ENCODE peak calls at places on chromosomes 2 and 18, in eight cellular contexts. G is epithelial cell of esophagus, T is fibroblast of lung, C is GM23248, Z is SJSA1, V is fibroblast of villous mesenchyme, Y is GM12865, X is thyroid gland. U is an unnamed sample.
A peak's percentile ranks its signal among the peaks of the same experiment; 100 is the strongest.

GRCh38 chr2:78992451-78992806 is 33.1 kb upstream of the REG3G start:
- DNase-seq in G (no peak), T (no peak), C (peak; percentile 34), Z (no peak), V (no peak), Y (no peak), X (no peak), U (no peak)

GRCh38 chr2:49973917-49974368 is 819.6 kb upstream of the FSHR start:
- DNase-seq in G (peak; percentile 37), T (peak; percentile 62), C (peak; percentile 29), Z (peak; percentile 43), V (no peak), Y (peak; percentile 46), X (peak; percentile 44), U (peak; percentile 53)

GRCh38 chr2:30664761-30665358 is 142.4 kb downstream of the CAPN13 start:
- DNase-seq in G (peak; percentile 97), T (peak; percentile 98), C (peak; percentile 97), Z (peak; percentile 96), V (peak; percentile 83), Y (no peak), X (no peak), U (no peak)

GRCh38 chr2:86201951-86202692 is 2.9 kb downstream of the MRPL35 start:
- DNase-seq in G (no peak), T (peak; percentile 35), C (peak; percentile 63), Z (no peak), V (peak; percentile 49), Y (no peak), X (no peak), U (no peak)

GRCh38 chr2:171522804-171523338 is 597 bp downstream of the CYBRD1 start:
- DNase-seq in G (peak; percentile 30), T (peak; percentile 57), C (peak; percentile 69), Z (peak; percentile 46), V (no peak), Y (peak; percentile 63), X (no peak), U (peak; percentile 0)

GRCh38 chr2:192099742-192100141 is 95.0 kb downstream of the TMEFF2 start:
- DNase-seq in G (no peak), T (no peak), C (no peak), Z (no peak), V (no peak), Y (no peak), X (no peak), U (no peak)

GRCh38 chr2:83970262-83970929 is 488.7 kb downstream of the SUCLG1 start:
- DNase-seq in G (no peak), T (no peak), C (no peak), Z (no peak), V (no peak), Y (no peak), X (no peak), U (no peak)

GRCh38 chr2:98452396-98453027 is 7.9 kb downstream of the INPP4A start:
- DNase-seq in G (no peak), T (no peak), C (no peak), Z (no peak), V (no peak), Y (no peak), X (no peak), U (no peak)

GRCh38 chr18:7236899-7237298 is 6.0 kb downstream of the LRRC30 start:
- DNase-seq in G (no peak), T (no peak), C (no peak), Z (no peak), V (no peak), Y (no peak), X (no peak), U (no peak)

GRCh38 chr2:190599073-190599472 is 49.8 kb upstream of the NAB1 start:
- DNase-seq in G (no peak), T (peak; percentile 36), C (peak; percentile 26), Z (no peak), V (peak; percentile 20), Y (no peak), X (no peak), U (no peak)

GRCh38 chr2:232139786-232140562 is 178.5 kb downstream of the DIS3L2 start:
- DNase-seq in G (no peak), T (peak; percentile 75), C (peak; percentile 78), Z (no peak), V (no peak), Y (no peak), X (no peak), U (no peak)

GRCh38 chr18:66616523-66616983 is 12.7 kb upstream of the CDH19 start:
- DNase-seq in G (peak; percentile 40), T (peak; percentile 7), C (no peak), Z (no peak), V (no peak), Y (peak; percentile 10), X (no peak), U (no peak)

GRCh38 chr2:33552758-33553461 is 46.2 kb downstream of the FAM98A start:
- DNase-seq in G (no peak), T (peak; percentile 62), C (peak; percentile 30), Z (no peak), V (peak; percentile 24), Y (no peak), X (no peak), U (no peak)

GRCh38 chr2:123363076-123363475 is 662.0 kb upstream of the CNTNAP5 start:
- DNase-seq in G (no peak), T (no peak), C (no peak), Z (no peak), V (no peak), Y (no peak), X (no peak), U (no peak)

GRCh38 chr18:50091495-50092249 is 103.3 kb downstream of the MYO5B start:
- DNase-seq in G (no peak), T (peak; percentile 38), C (no peak), Z (no peak), V (no peak), Y (no peak), X (no peak), U (no peak)

GRCh38 chr18:48935433-48935774 is 15.4 kb downstream of the SMAD7 start:
- DNase-seq in G (no peak), T (no peak), C (no peak), Z (no peak), V (no peak), Y (no peak), X (no peak), U (no peak)

GRCh38 chr18:48933578-48934399 is 17.0 kb downstream of the SMAD7 start:
- DNase-seq in G (no peak), T (no peak), C (peak; percentile 41), Z (peak; percentile 79), V (no peak), Y (peak; percentile 37), X (peak; percentile 91), U (no peak)

GRCh38 chr18:48932822-48933510 is 17.8 kb downstream of the SMAD7 start:
- DNase-seq in G (no peak), T (peak; percentile 82), C (peak; percentile 64), Z (peak; percentile 92), V (peak; percentile 75), Y (peak; percentile 60), X (no peak), U (no peak)

GRCh38 chr18:48934400-48934707 is 16.4 kb downstream of the SMAD7 start:
- DNase-seq in G (no peak), T (no peak), C (peak; percentile 47), Z (no peak), V (no peak), Y (peak; percentile 40), X (no peak), U (no peak)

GRCh38 chr18:48934708-48935432 is 15.9 kb downstream of the SMAD7 start:
- DNase-seq in G (no peak), T (no peak), C (peak; percentile 57), Z (no peak), V (peak; percentile 60), Y (peak; percentile 83), X (no peak), U (no peak)
- H3K4me3 ChIP-seq in G (no peak overlapping the region), T (no peak overlapping the region), C (peak overlapping the region; percentile 34), Z (no peak overlapping the region), V (no peak overlapping the region), Y (peak overlapping the region; percentile 42), X (no peak overlapping the region), U (peak overlapping the region; percentile 9)

DNA sequence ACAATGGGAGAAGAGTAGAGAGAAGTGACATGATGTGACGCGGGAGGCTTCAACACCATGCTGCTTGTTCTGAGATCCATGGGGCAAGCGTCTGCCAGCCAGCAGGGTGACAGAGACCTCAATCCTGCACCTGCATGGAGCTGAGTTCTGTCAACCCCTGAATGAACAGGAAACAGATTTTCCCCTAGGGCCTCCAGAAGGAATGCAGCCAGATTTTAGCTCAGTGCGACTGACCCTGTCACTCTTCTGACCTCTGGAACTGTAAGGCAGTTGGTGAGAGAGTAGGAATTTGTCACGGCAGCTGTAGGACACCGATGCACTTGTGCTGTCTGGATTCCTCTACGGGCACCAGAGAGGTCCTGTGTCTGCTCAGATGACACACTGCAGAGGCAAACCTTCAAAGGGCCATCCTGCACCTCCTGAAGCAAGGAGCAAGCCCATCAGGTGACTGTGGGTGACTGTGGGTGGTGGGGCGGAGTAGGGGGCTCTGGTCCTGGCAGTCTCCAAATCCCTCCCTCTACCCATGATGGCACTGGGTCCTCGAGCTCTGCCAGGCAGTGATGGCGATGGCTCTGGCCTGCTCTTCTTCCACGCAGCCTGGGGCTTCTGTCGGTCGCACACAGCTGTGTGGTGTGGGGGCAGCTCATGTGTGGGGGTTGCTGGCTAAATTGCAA is 194.3 kb upstream of the TWIST2 start:
- DNase-seq in G (no peak), T (no peak), C (no peak), Z (peak; percentile 23), V (no peak), Y (no peak), X (no peak), U (no peak)
- H3K4me3 ChIP-seq in G (no peak overlapping the region), T (no peak overlapping the region), C (no peak overlapping the region), Z (no peak overlapping the region), V (no peak overlapping the region), Y (no peak overlapping the region), X (no peak overlapping the region), U (no peak overlapping the region)

DNA sequence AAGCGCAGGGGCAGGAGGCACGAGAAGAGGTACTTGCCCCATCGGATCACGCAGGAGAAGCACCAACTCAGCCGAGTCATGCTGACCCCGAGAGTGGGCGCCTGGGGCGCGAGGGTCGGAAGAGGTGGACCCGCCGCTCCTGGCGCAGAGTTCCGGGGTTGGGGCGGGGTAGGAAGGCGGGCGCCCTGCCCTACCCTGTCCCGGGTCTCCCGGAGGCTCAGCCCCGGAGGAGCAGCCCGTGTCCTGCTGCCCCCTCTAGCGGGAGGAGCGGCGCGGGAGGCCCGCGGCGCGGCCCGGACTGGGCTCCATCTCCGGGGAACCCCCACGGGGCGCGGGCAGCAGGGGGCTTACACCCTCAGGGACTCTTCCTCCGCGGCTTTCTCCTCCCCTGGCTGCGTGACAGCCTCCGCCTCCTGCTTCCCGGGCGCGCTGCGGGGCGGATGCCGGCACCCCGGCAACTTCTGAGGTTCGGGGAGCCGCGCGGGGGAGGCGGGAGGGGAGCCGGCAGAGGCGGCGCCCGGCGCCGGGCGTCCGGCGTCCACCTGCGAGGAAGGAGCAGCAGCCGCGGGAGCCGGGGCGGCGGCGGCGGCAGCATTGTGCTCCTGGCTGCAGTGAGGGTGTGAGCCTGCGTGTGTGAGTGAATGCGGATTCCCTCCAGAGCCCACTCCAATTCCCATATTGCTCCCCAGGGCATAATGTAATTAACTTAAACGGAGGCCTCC is 7.5 kb upstream of the TNS1 start:
- DNase-seq in G (peak; percentile 36), T (peak; percentile 48), C (peak; percentile 78), Z (peak; percentile 65), V (peak; percentile 44), Y (no peak), X (peak; percentile 66), U (peak; percentile 23)
- H3K4me3 ChIP-seq in G (peak overlapping the region; percentile 33), T (peak overlapping the region; percentile 55), C (peak overlapping the region; percentile 79), Z (peak overlapping the region; percentile 46), V (peak overlapping the region; percentile 54), Y (no peak overlapping the region), X (peak overlapping the region; percentile 42), U (peak overlapping the region; percentile 46)

DNA sequence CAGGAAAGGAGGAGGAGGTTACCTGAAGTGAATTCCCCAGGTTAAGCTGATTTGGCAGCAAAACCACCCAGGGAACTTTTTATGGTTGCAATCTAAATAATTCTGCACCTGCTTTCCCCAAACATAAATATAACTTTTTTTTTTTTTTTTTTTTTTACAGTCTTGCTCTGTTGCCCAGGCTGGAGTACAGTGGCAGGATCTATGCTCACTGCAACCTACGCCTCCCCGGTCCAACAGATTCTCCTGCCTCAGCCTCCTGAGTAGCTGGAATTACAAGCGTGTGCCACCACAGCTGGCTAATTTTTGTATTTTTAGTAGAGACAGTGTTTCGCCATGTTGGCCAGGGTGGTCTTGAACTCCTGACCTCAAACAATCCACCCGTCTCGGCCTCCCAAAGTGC is 16.1 kb upstream of the PPP1CB start:
- DNase-seq in G (no peak), T (no peak), C (no peak), Z (no peak), V (no peak), Y (no peak), X (no peak), U (no peak)
- H3K4me3 ChIP-seq in G (no peak overlapping the region), T (no peak overlapping the region), C (no peak overlapping the region), Z (no peak overlapping the region), V (no peak overlapping the region), Y (no peak overlapping the region), X (no peak overlapping the region), U (no peak overlapping the region)

U was measured in naive thymus-derived CD4-positive, alpha-beta T cell.